ENCODE peak calls at places on chromosomes 1 and 21, in seven cellular contexts. K is heart left ventricle, I is uterus, L is colonic mucosa, Y is adrenal gland, A is PC-9, N is heart right ventricle. O is an unnamed sample.
A peak's percentile ranks its signal among the peaks of the same experiment; 100 is the strongest.

GRCh38 chr1:204114606-204115005 is 37.2 kb downstream of the ETNK2 start:
- DNase-seq in Y (no peak), N (no peak), I (no peak), L (no peak), K (peak; percentile 33), A (no peak), O (no peak)

GRCh38 chr21:21085206-21085605 is 87.0 kb downstream of the NCAM2 start:
- DNase-seq in I (no peak), K (no peak), L (no peak), N (no peak), A (no peak), Y (no peak), O (no peak)

GRCh38 chr1:42979888-42980800 is 21.5 kb upstream of the SLC2A1 start:
- DNase-seq in N (no peak), Y (no peak), I (no peak), L (peak; percentile 78), K (no peak), A (no peak), O (no peak)

GRCh38 chr21:15409031-15409430 is 320.8 kb upstream of the USP25 start:
- DNase-seq in N (no peak), L (no peak), Y (no peak), A (no peak), K (no peak), I (no peak), O (no peak)

GRCh38 chr1:107196973-107197562 is 56.2 kb downstream of the NTNG1 start:
- DNase-seq in Y (no peak), L (peak; percentile 35), I (no peak), A (no peak), N (no peak), K (no peak), O (no peak)

GRCh38 chr1:151012684-151013471 is 4.6 kb downstream of the PRUNE1 start:
- DNase-seq in N (no peak), Y (no peak), L (peak; percentile 72), A (no peak), I (no peak), K (no peak), O (no peak)

GRCh38 chr1:112093372-112093694 is 103.9 kb upstream of the KCND3 start:
- DNase-seq in A (no peak), L (no peak), N (no peak), Y (no peak), I (no peak), K (no peak), O (no peak)

GRCh38 chr1:160726114-160726497 is 12.9 kb upstream of the SLAMF7 start:
- DNase-seq in N (no peak), K (no peak), L (no peak), I (no peak), Y (no peak), A (no peak), O (no peak)

GRCh38 chr21:26784974-26785373 is 60.2 kb downstream of the ADAMTS1 start:
- DNase-seq in K (no peak), I (peak; percentile 43), A (no peak), Y (peak; percentile 63), N (no peak), L (no peak), O (no peak)

GRCh38 chr1:43454270-43455011 is 710 bp upstream of the HYI start:
- DNase-seq in L (peak; percentile 93), N (peak; percentile 80), Y (peak; percentile 92), A (peak; percentile 77), K (no peak), I (peak; percentile 76), O (peak; percentile 43)

GRCh38 chr21:44702973-44703730 is 6.2 kb downstream of the KRTAP10-12 start:
- DNase-seq in A (no peak), Y (peak; percentile 34), I (no peak), K (no peak), L (peak; percentile 11), N (no peak), O (no peak)

GRCh38 chr1:241749924-241750695 is 97.9 kb upstream of the EXO1 start:
- DNase-seq in N (no peak), Y (no peak), I (no peak), A (peak; percentile 22), K (no peak), L (no peak), O (no peak)

GRCh38 chr1:204763773-204764427 is 78.4 kb upstream of the LRRN2 start:
- DNase-seq in N (peak; percentile 38), Y (peak; percentile 94), I (peak; percentile 53), A (peak; percentile 75), L (peak; percentile 73), K (peak; percentile 87), O (peak; percentile 29)

GRCh38 chr1:56375184-56375837 is 204.1 kb downstream of the PLPP3 start:
- DNase-seq in A (no peak), L (no peak), Y (no peak), K (no peak), N (no peak), I (no peak), O (no peak)

GRCh38 chr1:78333426-78334012 is 157.3 kb upstream of the PTGFR start:
- DNase-seq in K (no peak), Y (peak; percentile 54), I (peak; percentile 31), A (no peak), L (no peak), N (no peak), O (no peak)

GRCh38 chr1:113141650-113142473 is 68.9 kb downstream of the LRIG2 start:
- DNase-seq in L (no peak), I (no peak), Y (no peak), A (peak; percentile 3), N (no peak), K (no peak), O (no peak)

GRCh38 chr21:33655591-33656221 is 13.4 kb downstream of the ITSN1 start:
- DNase-seq in I (no peak), A (peak; percentile 63), L (peak; percentile 25), N (no peak), K (no peak), Y (peak; percentile 82), O (no peak)

GRCh38 chr1:64308856-64309255 is 105.4 kb downstream of the UBE2U start:
- DNase-seq in A (no peak), N (no peak), K (no peak), L (no peak), Y (no peak), I (no peak), O (no peak)

GRCh38 chr1:64302194-64302593 is 98.8 kb downstream of the UBE2U start:
- DNase-seq in N (no peak), Y (no peak), K (no peak), A (no peak), I (no peak), L (no peak), O (no peak)

GRCh38 chr1:64304744-64305143 is 101.3 kb downstream of the UBE2U start:
- DNase-seq in L (no peak), Y (no peak), N (no peak), K (no peak), A (no peak), I (no peak), O (no peak)

DNA sequence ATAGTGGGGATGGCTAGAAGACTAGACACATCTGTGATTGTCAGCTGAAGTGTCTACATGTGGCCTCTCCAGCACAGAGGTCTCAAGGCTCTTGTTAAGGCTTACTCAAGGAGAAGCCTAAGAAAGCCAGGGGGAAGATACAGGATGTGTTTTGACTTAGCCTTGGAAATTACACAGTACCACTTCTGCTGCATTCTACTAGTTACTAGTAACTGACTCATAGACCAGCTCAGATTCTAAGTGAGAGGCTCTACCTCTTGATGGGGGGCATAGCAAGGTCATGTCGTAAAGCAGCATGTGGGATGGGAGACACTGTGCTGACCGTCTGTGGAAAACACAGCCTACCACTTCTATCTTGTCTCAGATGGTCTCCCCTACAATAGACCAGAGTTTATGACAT is 99.5 kb downstream of the UBE2U start:
- DNase-seq in A (no peak), L (no peak), N (no peak), Y (no peak), K (no peak), I (no peak), O (no peak)
- H3K27ac ChIP-seq in A (no peak overlapping the region), L (no peak overlapping the region), N (no peak overlapping the region), Y (no peak overlapping the region), K (no peak overlapping the region), I (no peak overlapping the region), O (no peak overlapping the region)

GRCh38 chr1:3995141-3995780 is 95.2 kb upstream of the C1orf174 start:
- DNase-seq in L (no peak), A (no peak), Y (no peak), I (no peak), N (no peak), K (no peak), O (no peak)
- H3K27me3 ChIP-seq in L (no peaks in the 10 kb centered on the region), A (peaks cover 77% of the 10 kb centered on the region), Y (peaks cover 4% of the 10 kb centered on the region), I (no peaks in the 10 kb centered on the region), N (peaks cover 5% of the 10 kb centered on the region), K (no peaks in the 10 kb centered on the region), O (no peaks in the 10 kb centered on the region)

GRCh38 chr1:91883470-91883869 is 2.5 kb downstream of the TGFBR3 start:
- DNase-seq in Y (no peak), N (no peak), K (no peak), A (no peak), I (no peak), L (no peak), O (no peak)
- H3K9me3 ChIP-seq in Y (no peaks in the 10 kb centered on the region), N (no peaks in the 10 kb centered on the region), K (no peaks in the 10 kb centered on the region), A (no peaks in the 10 kb centered on the region), I (no peaks in the 10 kb centered on the region), L (no peaks in the 10 kb centered on the region), O (no peaks in the 10 kb centered on the region)

GRCh38 chr1:157994704-157995540 is 1.5 kb downstream of the KIRREL1 start:
- DNase-seq in A (no peak), N (no peak), I (peak; percentile 56), L (no peak), K (no peak), Y (no peak), O (no peak)
- H3K27ac ChIP-seq in A (no peak overlapping the region), N (peak overlapping the region; percentile 77), I (peak overlapping the region; percentile 97), L (peak overlapping the region; percentile 44), K (peak overlapping the region; percentile 86), Y (peak overlapping the region; percentile 38), O (peak overlapping the region; percentile 94)

DNA sequence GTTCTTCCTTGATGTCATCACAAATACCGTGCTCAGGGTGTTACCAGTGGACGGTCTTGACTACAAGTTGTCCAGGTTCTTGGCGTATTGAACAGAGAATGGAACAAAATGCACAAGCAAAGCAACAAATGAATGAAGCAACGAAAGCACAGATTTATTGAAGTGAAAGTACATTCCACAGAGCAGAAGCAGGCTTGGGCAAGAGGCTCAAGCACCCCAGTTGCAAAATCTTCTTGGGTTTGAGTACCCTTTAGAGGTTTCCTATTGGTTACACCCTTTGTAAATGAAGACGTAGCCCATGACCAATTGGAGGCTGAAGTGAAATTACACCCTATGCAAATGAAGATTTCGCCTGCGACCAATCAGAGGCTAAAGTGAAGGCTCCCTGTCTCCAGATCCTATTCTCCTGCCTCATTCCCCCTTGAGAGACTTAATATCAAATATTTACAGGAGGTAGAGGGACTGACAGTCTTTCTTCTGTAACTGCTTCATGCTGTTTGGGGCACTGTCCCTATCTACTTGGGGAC is 38.3 kb downstream of the YY1AP1 start:
- DNase-seq in Y (no peak), N (no peak), K (no peak), A (no peak), L (no peak), I (no peak), O (no peak)
- H3K27me3 ChIP-seq in Y (no peaks in the 10 kb centered on the region), N (no peaks in the 10 kb centered on the region), K (no peaks in the 10 kb centered on the region), A (no peaks in the 10 kb centered on the region), L (no peaks in the 10 kb centered on the region), I (no peaks in the 10 kb centered on the region), O (no peaks in the 10 kb centered on the region)

DNA sequence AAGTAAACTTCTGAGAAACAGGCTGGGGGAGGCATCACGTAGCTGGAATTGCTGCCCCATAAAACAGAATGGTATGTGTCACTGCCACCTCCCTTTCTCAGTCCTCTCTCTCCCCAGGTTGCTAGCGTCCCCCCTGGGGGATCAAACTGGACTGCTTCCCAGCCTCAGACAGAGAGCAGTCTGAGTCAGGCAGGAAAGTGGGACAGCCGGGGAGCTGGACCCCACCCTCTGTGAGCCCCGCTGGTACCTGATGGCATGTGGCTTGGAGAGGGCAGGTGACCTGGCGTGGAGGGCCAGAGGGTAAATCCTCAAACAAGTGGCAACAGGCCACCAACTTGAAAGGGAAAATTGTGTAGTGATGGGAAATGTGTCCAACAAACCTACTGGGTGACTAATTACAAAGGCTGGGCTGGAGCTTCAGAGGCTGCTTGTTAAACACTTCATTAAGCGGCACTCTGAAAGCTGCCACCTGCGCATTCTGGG is 1.0 kb upstream of the SFN start:
- DNase-seq in N (no peak), A (peak; percentile 87), K (no peak), I (no peak), Y (no peak), L (peak; percentile 44), O (no peak)
- H3K9me3 ChIP-seq in N (no peaks in the 10 kb centered on the region), A (no peaks in the 10 kb centered on the region), K (no peaks in the 10 kb centered on the region), I (no peaks in the 10 kb centered on the region), Y (no peaks in the 10 kb centered on the region), L (no peaks in the 10 kb centered on the region), O (no peaks in the 10 kb centered on the region)